ENCODE peak calls at places on chromosome 13, in ten cellular contexts. C is AG08396, L is NCI-H82, J is EL, N is heart right ventricle, B is upper lobe of left lung, K is LoVo, S is foreskin melanocyte, U is neural progenitor cell, M is fibroblast of lung. V is an unnamed sample.
A peak's percentile ranks its signal among the peaks of the same experiment; 100 is the strongest.

GRCh38 chr13:105937451-105937850 is 598.0 kb downstream of the EFNB2 start:
- DNase-seq in C (no peak), L (peak; percentile 92), J (peak; percentile 79), N (no peak), B (no peak), K (no peak), S (no peak), U (no peak), M (no peak), V (peak; percentile 11)

GRCh38 chr13:21458457-21458815 is 667 bp downstream of the ZDHHC20 start:
- DNase-seq in C (peak; percentile 31), L (peak; percentile 71), J (peak; percentile 24), N (peak; percentile 23), B (no peak), K (peak; percentile 46), S (no peak), U (peak; percentile 62), M (no peak), V (peak; percentile 51)

GRCh38 chr13:19596960-19597361 is 35.6 kb upstream of the TPTE2 start:
- DNase-seq in C (peak; percentile 57), L (no peak), J (peak; percentile 78), N (no peak), B (no peak), K (peak; percentile 70), S (no peak), U (no peak), M (peak; percentile 42), V (no peak)

GRCh38 chr13:107348471-107348870 is 780.5 kb upstream of the ARGLU1 start:
- DNase-seq in C (no peak), L (no peak), J (no peak), N (no peak), B (no peak), K (no peak), S (no peak), U (no peak), M (no peak), V (no peak)

GRCh38 chr13:113493315-113493951 is 2.9 kb upstream of the DCUN1D2 start:
- DNase-seq in C (peak; percentile 83), L (no peak), J (peak; percentile 91), N (no peak), B (no peak), K (peak; percentile 92), S (peak; percentile 48), U (no peak), M (peak; percentile 97), V (peak; percentile 95)

GRCh38 chr13:103078145-103078544 is 11.9 kb upstream of the SLC10A2 start:
- DNase-seq in C (no peak), L (no peak), J (no peak), N (no peak), B (no peak), K (no peak), S (no peak), U (no peak), M (no peak), V (no peak)

GRCh38 chr13:99626461-99627082 is 125.3 kb downstream of the TM9SF2 start:
- DNase-seq in C (peak; percentile 48), L (no peak), J (peak; percentile 57), N (no peak), B (no peak), K (no peak), S (no peak), U (peak; percentile 18), M (peak; percentile 64), V (peak; percentile 79)

GRCh38 chr13:46542833-46543232 is 10.1 kb upstream of the LRCH1 start:
- DNase-seq in C (no peak), L (no peak), J (no peak), N (no peak), B (no peak), K (no peak), S (no peak), U (no peak), M (no peak), V (no peak)

GRCh38 chr13:98821372-98822237 is 69.1 kb upstream of the SLC15A1 start:
- DNase-seq in C (no peak), L (no peak), J (no peak), N (no peak), B (no peak), K (peak; percentile 74), S (no peak), U (no peak), M (peak; percentile 25), V (peak; percentile 82)

GRCh38 chr13:93227906-93228801 is 1.5 kb downstream of the GPC6 start:
- DNase-seq in C (peak; percentile 73), L (peak; percentile 99), J (peak; percentile 88), N (peak; percentile 23), B (peak; percentile 87), K (no peak), S (no peak), U (peak; percentile 93), M (peak; percentile 89), V (peak; percentile 90)

GRCh38 chr13:25168800-25169199 is 3.3 kb downstream of the AMER2 start:
- DNase-seq in C (no peak), L (peak; percentile 81), J (no peak), N (no peak), B (no peak), K (no peak), S (no peak), U (no peak), M (no peak), V (no peak)

GRCh38 chr13:45162821-45163220 is 38.0 kb downstream of the KCTD4 start:
- DNase-seq in C (peak; percentile 64), L (no peak), J (peak; percentile 78), N (no peak), B (no peak), K (peak; percentile 60), S (no peak), U (no peak), M (peak; percentile 93), V (peak; percentile 75)

GRCh38 chr13:20350819-20351218 is 118.7 kb upstream of the GJB6 start:
- DNase-seq in C (no peak), L (no peak), J (no peak), N (no peak), B (no peak), K (no peak), S (no peak), U (no peak), M (peak; percentile 29), V (no peak)

GRCh38 chr13:94620286-94620896 is 18.7 kb downstream of the GPR180 start:
- DNase-seq in C (no peak), L (peak; percentile 81), J (peak; percentile 29), N (no peak), B (no peak), K (peak; percentile 20), S (no peak), U (peak; percentile 70), M (peak; percentile 11), V (peak; percentile 40)

GRCh38 chr13:101425623-101426022 is 9.3 kb upstream of the NALCN start:
- DNase-seq in C (no peak), L (no peak), J (no peak), N (no peak), B (no peak), K (no peak), S (no peak), U (no peak), M (no peak), V (no peak)

GRCh38 chr13:35781044-35781443 is 304.6 kb upstream of the MAB21L1 start:
- DNase-seq in C (no peak), L (peak; percentile 88), J (no peak), N (no peak), B (no peak), K (no peak), S (no peak), U (no peak), M (no peak), V (peak; percentile 63)

GRCh38 chr13:111280666-111281577 is 39.5 kb upstream of the TEX29 start:
- DNase-seq in C (peak; percentile 65), L (no peak), J (peak; percentile 76), N (no peak), B (no peak), K (no peak), S (no peak), U (no peak), M (peak; percentile 77), V (peak; percentile 28)

GRCh38 chr13:94950303-94950702 is 238.0 kb upstream of the SOX21 start:
- DNase-seq in C (peak; percentile 12), L (peak; percentile 46), J (no peak), N (no peak), B (no peak), K (no peak), S (no peak), U (peak; percentile 65), M (no peak), V (no peak)

GRCh38 chr13:23789576-23790346 is 99.4 kb downstream of the MIPEP start:
- DNase-seq in C (no peak), L (no peak), J (no peak), N (no peak), B (no peak), K (no peak), S (no peak), U (no peak), M (peak; percentile 25), V (no peak)

GRCh38 chr13:31965361-31966066 is 66.1 kb upstream of the FRY start:
- DNase-seq in C (peak; percentile 25), L (no peak), J (peak; percentile 30), N (no peak), B (no peak), K (no peak), S (no peak), U (no peak), M (peak; percentile 68), V (peak; percentile 73)

GRCh38 chr13:112616586-112617381 is 28.8 kb upstream of the TUBGCP3 start:
- DNase-seq in C (peak; percentile 67), L (peak; percentile 53), J (peak; percentile 45), N (peak; percentile 22), B (no peak), K (no peak), S (peak; percentile 25), U (peak; percentile 65), M (peak; percentile 23), V (peak; percentile 60)

GRCh38 chr13:51825165-51825592 is 19.8 kb downstream of the TMEM272 start:
- DNase-seq in C (no peak), L (no peak), J (no peak), N (no peak), B (no peak), K (no peak), S (no peak), U (no peak), M (peak; percentile 69), V (peak; percentile 52)

GRCh38 chr13:107883561-107884175 is 331.7 kb downstream of the LIG4 start:
- DNase-seq in C (peak; percentile 46), L (no peak), J (no peak), N (no peak), B (no peak), K (peak; percentile 7), S (no peak), U (no peak), M (peak; percentile 85), V (peak; percentile 60)

GRCh38 chr13:108508263-108508662 is 121.1 kb upstream of the MYO16 start:
- DNase-seq in C (no peak), L (no peak), J (peak; percentile 12), N (no peak), B (no peak), K (peak; percentile 1), S (peak; percentile 28), U (peak; percentile 77), M (peak; percentile 23), V (peak; percentile 72)

GRCh38 chr13:111874981-111875380 is 192.0 kb upstream of the SOX1 start:
- DNase-seq in C (no peak), L (no peak), J (no peak), N (no peak), B (no peak), K (no peak), S (no peak), U (no peak), M (no peak), V (no peak)

GRCh38 chr13:79604752-79605151 is 123.8 kb downstream of the NDFIP2 start:
- DNase-seq in C (no peak), L (no peak), J (no peak), N (no peak), B (no peak), K (no peak), S (no peak), U (no peak), M (no peak), V (peak; percentile 46)

GRCh38 chr13:23979361-23980159 is 82.3 kb upstream of the C1QTNF9B start:
- DNase-seq in C (peak; percentile 91), L (peak; percentile 49), J (peak; percentile 88), N (peak; percentile 86), B (peak; percentile 88), K (peak; percentile 33), S (peak; percentile 69), U (peak; percentile 81), M (peak; percentile 93), V (peak; percentile 96)

GRCh38 chr13:96710166-96710866 is 284.0 kb downstream of the OXGR1 start:
- DNase-seq in C (no peak), L (no peak), J (no peak), N (no peak), B (no peak), K (no peak), S (no peak), U (peak; percentile 11), M (no peak), V (peak; percentile 19)

V was measured in adipocyte.